ENCODE peak calls at places on chromosomes 3 and 15, in ten cellular contexts. B, P, J, Z, L, Q, S, H, K and F are unnamed samples.

GRCh38 chr3:189655617-189656016 is 24.4 kb downstream of the TP63 start:
- DNase-seq in B (no peak), P (no peak), J (no peak), Z (no peak), L (no peak), Q (no peak), S (no peak), H (no peak), K (no peak), F (no peak)

GRCh38 chr15:31273258-31273941 is 53.2 kb upstream of the KLF13 start:
- DNase-seq in B (no peak), P (peak), J (no peak), Z (no peak), L (no peak), Q (no peak), S (no peak), H (no peak), K (peak), F (peak)

GRCh38 chr3:58647661-58648141 is 18.9 kb downstream of the FAM3D start:
- DNase-seq in B (no peak), P (no peak), J (no peak), Z (no peak), L (no peak), Q (peak), S (no peak), H (no peak), K (no peak), F (no peak)

GRCh38 chr3:15475161-15475560 is 46.3 kb downstream of the COLQ start:
- DNase-seq in B (no peak), P (no peak), J (no peak), Z (no peak), L (no peak), Q (no peak), S (no peak), H (no peak), K (no peak), F (no peak)

GRCh38 chr3:111351334-111351733 is 190.7 kb upstream of the CD96 start:
- DNase-seq in B (no peak), P (no peak), J (peak), Z (no peak), L (no peak), Q (no peak), S (no peak), H (no peak), K (no peak), F (no peak)

GRCh38 chr15:90004671-90005070 is 3.5 kb downstream of the ZNF710 start:
- DNase-seq in B (no peak), P (no peak), J (peak), Z (no peak), L (no peak), Q (peak), S (no peak), H (peak), K (no peak), F (peak)

GRCh38 chr15:63338170-63338569 is 43.5 kb downstream of the CA12 start:
- DNase-seq in B (no peak), P (no peak), J (peak), Z (no peak), L (no peak), Q (no peak), S (no peak), H (peak), K (no peak), F (no peak)

GRCh38 chr15:65219137-65219536 is 7.9 kb upstream of the CILP start:
- DNase-seq in B (no peak), P (no peak), J (no peak), Z (no peak), L (no peak), Q (no peak), S (no peak), H (no peak), K (no peak), F (no peak)

GRCh38 chr3:12339701-12340480 is 51.0 kb downstream of the PPARG start:
- DNase-seq in B (no peak), P (no peak), J (no peak), Z (no peak), L (no peak), Q (no peak), S (no peak), H (no peak), K (no peak), F (no peak)

GRCh38 chr15:85702321-85703230 is 92.1 kb downstream of the KLHL25 start:
- DNase-seq in B (peak), P (no peak), J (peak), Z (no peak), L (peak), Q (peak), S (peak), H (no peak), K (no peak), F (no peak)

GRCh38 chr15:94327356-94327936 is 96.1 kb downstream of the MCTP2 start:
- DNase-seq in B (no peak), P (no peak), J (peak), Z (no peak), L (no peak), Q (peak), S (no peak), H (no peak), K (no peak), F (no peak)

GRCh38 chr3:171327441-171328174 is 132.6 kb downstream of the TNIK start:
- DNase-seq in B (no peak), P (no peak), J (no peak), Z (no peak), L (no peak), Q (no peak), S (no peak), H (no peak), K (no peak), F (no peak)

GRCh38 chr3:177551431-177551836 is 354.2 kb upstream of the TBL1XR1 start:
- DNase-seq in B (peak), P (no peak), J (no peak), Z (no peak), L (no peak), Q (peak), S (no peak), H (no peak), K (no peak), F (no peak)

GRCh38 chr15:31208804-31209203 is 107.3 kb upstream of the TRPM1 start:
- DNase-seq in B (no peak), P (no peak), J (no peak), Z (no peak), L (no peak), Q (no peak), S (no peak), H (no peak), K (no peak), F (no peak)

GRCh38 chr3:141913150-141913811 is 36.8 kb downstream of the ATP1B3 start:
- DNase-seq in B (peak), P (no peak), J (peak), Z (peak), L (peak), Q (peak), S (peak), H (peak), K (peak), F (no peak)

GRCh38 chr3:45010718-45011355 is 15.3 kb upstream of the CLEC3B start:
- DNase-seq in B (no peak), P (no peak), J (peak), Z (no peak), L (no peak), Q (no peak), S (no peak), H (peak), K (no peak), F (no peak)

GRCh38 chr15:92068121-92068520 is 214.6 kb downstream of the SLCO3A1 start:
- DNase-seq in B (no peak), P (no peak), J (peak), Z (no peak), L (no peak), Q (no peak), S (no peak), H (no peak), K (no peak), F (no peak)